ENCODE peak calls at places on chromosomes 7 and 10, in six cellular contexts. J, K, M, X, D and R are unnamed samples.

GRCh38 chr7:14936530-14936929 is 34.0 kb upstream of the DGKB start:
- DNase-seq in J (no peak), K (peak), M (no peak), X (no peak), D (peak), R (no peak)

GRCh38 chr7:45125193-45125904 is 13.9 kb upstream of the TBRG4 start:
- DNase-seq in J (no peak), K (no peak), M (no peak), X (no peak), D (no peak), R (no peak)

GRCh38 chr10:29522038-29522855 is 112.5 kb downstream of the SVIL start:
- DNase-seq in J (no peak), K (no peak), M (no peak), X (no peak), D (peak), R (no peak)

GRCh38 chr7:42183547-42183946 is 53.5 kb downstream of the GLI3 start:
- DNase-seq in J (no peak), K (no peak), M (no peak), X (no peak), D (no peak), R (no peak)

GRCh38 chr7:137840183-137840779 is 6.5 kb downstream of the DGKI start:
- DNase-seq in J (no peak), K (no peak), M (no peak), X (no peak), D (no peak), R (no peak)

GRCh38 chr7:141974831-141975230 is 1.3 kb upstream of the TAS2R38 start:
- DNase-seq in J (peak), K (no peak), M (no peak), X (peak), D (peak), R (peak)

GRCh38 chr7:1240296-1240820 is 7.7 kb downstream of the UNCX start:
- DNase-seq in J (no peak), K (no peak), M (no peak), X (no peak), D (no peak), R (no peak)

GRCh38 chr10:63829020-63829419 is 307.8 kb downstream of the REEP3 start:
- DNase-seq in J (no peak), K (no peak), M (no peak), X (no peak), D (no peak), R (no peak)

GRCh38 chr10:6279540-6280267 is 77.0 kb downstream of the PFKFB3 start:
- DNase-seq in J (no peak), K (no peak), M (no peak), X (peak), D (no peak), R (no peak)

GRCh38 chr10:33843379-33843778 is 508.9 kb upstream of the NRP1 start:
- DNase-seq in J (no peak), K (no peak), M (no peak), X (no peak), D (no peak), R (no peak)

GRCh38 chr7:127907638-127908040 is 123.6 kb downstream of the LRRC4 start:
- DNase-seq in J (no peak), K (no peak), M (no peak), X (peak), D (no peak), R (no peak)

GRCh38 chr10:110007171-110007700 is 548 bp upstream of the ADD3 start:
- DNase-seq in J (no peak), K (no peak), M (peak), X (no peak), D (no peak), R (no peak)

GRCh38 chr7:141739250-141739649 is 1.1 kb downstream of the SSBP1 start:
- DNase-seq in J (no peak), K (no peak), M (no peak), X (no peak), D (no peak), R (no peak)

GRCh38 chr10:131499566-131499965 is 188.0 kb upstream of the TCERG1L start:
- DNase-seq in J (no peak), K (no peak), M (no peak), X (no peak), D (no peak), R (no peak)

GRCh38 chr7:157016352-157017041 is 6.0 kb upstream of the MNX1 start:
- DNase-seq in J (no peak), K (no peak), M (no peak), X (no peak), D (no peak), R (no peak)

GRCh38 chr7:70042533-70042932 is 444.3 kb downstream of the AUTS2 start:
- DNase-seq in J (no peak), K (peak), M (no peak), X (no peak), D (no peak), R (no peak)

GRCh38 chr10:43906470-43906869 is 257.8 kb upstream of the ZNF32 start:
- DNase-seq in J (no peak), K (no peak), M (no peak), X (no peak), D (no peak), R (no peak)

GRCh38 chr10:84237199-84238051 is 3.9 kb downstream of the LRIT1 start:
- DNase-seq in J (no peak), K (no peak), M (peak), X (no peak), D (no peak), R (peak)

GRCh38 chr10:6014241-6014761 is 37.0 kb upstream of the IL15RA start:
- DNase-seq in J (peak), K (no peak), M (no peak), X (peak), D (peak), R (peak)

GRCh38 chr7:29496355-29497020 is 67.1 kb upstream of the PRR15 start:
- DNase-seq in J (no peak), K (no peak), M (no peak), X (peak), D (no peak), R (no peak)

GRCh38 chr10:91635401-91636400 is 2.8 kb upstream of the PPP1R3C start:
- DNase-seq in J (peak), K (no peak), M (no peak), X (peak), D (peak), R (peak)

GRCh38 chr7:138864667-138865066 is 66.7 kb upstream of the ATP6V0A4 start:
- DNase-seq in J (no peak), K (peak), M (no peak), X (no peak), D (no peak), R (no peak)

GRCh38 chr10:113020425-113020753 is 70.3 kb downstream of the TCF7L2 start:
- DNase-seq in J (no peak), K (no peak), M (no peak), X (no peak), D (no peak), R (no peak)

GRCh38 chr7:20362574-20363253 is 32.0 kb downstream of the ITGB8 start:
- DNase-seq in J (no peak), K (no peak), M (no peak), X (no peak), D (no peak), R (no peak)

GRCh38 chr7:145582742-145583303 is 533.8 kb upstream of the CNTNAP2 start:
- DNase-seq in J (no peak), K (no peak), M (no peak), X (no peak), D (no peak), R (no peak)

GRCh38 chr10:49408437-49409306 is 12.8 kb upstream of the DRGX start:
- DNase-seq in J (no peak), K (no peak), M (no peak), X (peak), D (no peak), R (no peak)

GRCh38 chr10:44300666-44301649 is 83.9 kb downstream of the CXCL12 start:
- DNase-seq in J (peak), K (peak), M (no peak), X (no peak), D (no peak), R (no peak)

GRCh38 chr7:41005381-41005901 is 697.4 kb downstream of the INHBA start:
- DNase-seq in J (no peak), K (peak), M (no peak), X (no peak), D (no peak), R (no peak)

GRCh38 chr7:108311446-108312168 is 144.6 kb downstream of the NRCAM start:
- DNase-seq in J (no peak), K (peak), M (no peak), X (no peak), D (no peak), R (no peak)

GRCh38 chr7:102806613-102807012 is 57.8 kb downstream of the FAM185A start:
- DNase-seq in J (no peak), K (no peak), M (no peak), X (peak), D (no peak), R (no peak)

GRCh38 chr7:96982586-96982985 is 22.8 kb upstream of the DLX6 start:
- DNase-seq in J (no peak), K (no peak), M (no peak), X (peak), D (no peak), R (no peak)

GRCh38 chr10:76401006-76401405 is 969.6 kb downstream of the LRMDA start:
- DNase-seq in J (no peak), K (no peak), M (no peak), X (no peak), D (no peak), R (no peak)

GRCh38 chr7:101185258-101185839 is 5.3 kb upstream of the NAT16 start:
- DNase-seq in J (no peak), K (no peak), M (no peak), X (peak), D (peak), R (no peak)

DNA sequence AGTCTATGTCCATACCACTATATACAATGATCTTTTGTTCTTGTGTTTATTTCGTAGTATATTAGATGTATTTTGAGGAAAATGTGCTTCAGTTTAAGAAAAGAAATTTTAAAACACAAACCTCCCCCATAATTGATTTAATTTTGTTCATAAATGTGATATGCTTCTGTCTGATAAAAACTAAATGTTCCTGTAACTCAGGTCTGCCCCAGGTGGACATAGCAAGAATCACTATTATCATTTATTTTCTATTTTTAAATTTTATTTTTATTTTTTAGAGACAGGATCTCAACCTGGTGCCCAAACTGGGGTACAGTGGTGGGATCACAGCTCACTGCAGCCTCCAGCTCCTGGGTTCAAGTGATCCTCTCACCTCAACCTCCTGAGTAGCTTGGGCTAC is 43.2 kb downstream of the BEND7 start:
- DNase-seq in J (no peak), K (no peak), M (no peak), X (no peak), D (no peak), R (no peak)
- TF ChIP-seq CTCF in J (peak), K (peak), M (peak), X (no peak), D (peak), R (peak)

GRCh38 chr10:8053446-8054242 is 844 bp upstream of the GATA3 start:
- DNase-seq in J (peak), K (peak), M (no peak), X (no peak), D (peak), R (peak)
- TF ChIP-seq CTCF in J (peak), K (peak), M (peak), X (peak), D (peak), R (peak)

GRCh38 chr7:28298870-28299484 is 113.3 kb upstream of the CREB5 start:
- DNase-seq in J (peak), K (no peak), M (no peak), X (peak), D (no peak), R (peak)
- TF ChIP-seq CTCF in J (peak), K (peak), M (peak), X (peak), D (peak), R (no peak)

GRCh38 chr10:129321727-129322126 is 145.3 kb upstream of the MGMT start:
- DNase-seq in J (no peak), K (no peak), M (no peak), X (no peak), D (no peak), R (no peak)
- TF ChIP-seq CTCF in J (no peak), K (no peak), M (no peak), X (no peak), D (no peak), R (no peak)

GRCh38 chr7:128932862-128933821 is 4.6 kb upstream of the IRF5 start:
- DNase-seq in J (no peak), K (no peak), M (peak), X (no peak), D (peak), R (no peak)
- TF ChIP-seq CTCF in J (no peak), K (no peak), M (no peak), X (no peak), D (no peak), R (no peak)

DNA sequence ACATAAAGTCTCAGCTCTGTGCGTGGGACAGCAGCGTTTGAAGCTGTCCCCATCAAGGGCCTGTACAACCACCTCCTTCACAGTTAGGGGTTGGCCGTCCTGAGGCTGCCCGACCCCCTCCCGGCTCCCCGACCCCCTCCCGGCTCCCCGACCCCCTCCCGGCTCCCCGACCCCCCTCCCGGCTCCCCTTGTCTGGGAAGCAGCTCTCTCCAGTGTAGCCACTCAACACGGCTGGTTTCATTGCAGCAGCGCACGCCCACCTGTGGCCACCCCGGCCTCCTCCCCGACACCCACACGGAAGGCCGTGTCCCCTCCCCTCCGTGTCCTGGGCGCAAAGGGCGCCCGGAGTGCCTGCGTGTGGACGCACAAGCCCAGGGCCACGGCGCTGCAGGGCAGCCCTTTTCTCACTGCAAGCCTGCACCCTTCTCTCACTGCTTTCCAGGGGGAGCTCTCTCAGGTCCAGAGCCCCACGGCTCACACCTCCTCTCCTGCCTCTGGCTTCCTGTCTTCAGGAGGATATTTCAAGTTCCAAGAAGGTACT is 20.9 kb upstream of the FAM20C start:
- DNase-seq in J (no peak), K (no peak), M (no peak), X (no peak), D (no peak), R (no peak)
- TF ChIP-seq CTCF in J (no peak), K (no peak), M (no peak), X (peak), D (no peak), R (no peak)